ENCODE peak calls at places on chromosome 17, in eight cellular contexts. One of them, this sample, is unnamed.
A peak's percentile ranks its signal among the peaks of the same experiment; 100 is the strongest.

GRCh38 chr17:1730345-1731193 is 6.1 kb downstream of the WDR81 start:
- DNase-seq in aorta: peak; percentile 93
- DNase-seq in endothelial cell of umbilical vein: no peak
- DNase-seq in adipocyte: no peak
- DNase-seq in astrocyte of the spinal cord: peak; percentile 81
- DNase-seq in suprapubic skin: peak; percentile 95
- DNase-seq in right atrium auricular region: peak; percentile 95
- DNase-seq in small intestine: no peak
- DNase-seq in this sample: peak; percentile 61

GRCh38 chr17:74199306-74200092 is 4.0 kb upstream of the RPL38 start:
- DNase-seq in aorta: peak; percentile 89
- DNase-seq in endothelial cell of umbilical vein: peak; percentile 50
- DNase-seq in adipocyte: peak; percentile 68
- DNase-seq in astrocyte of the spinal cord: peak; percentile 39
- DNase-seq in suprapubic skin: no peak
- DNase-seq in right atrium auricular region: peak; percentile 67
- DNase-seq in small intestine: peak; percentile 62
- DNase-seq in this sample: peak; percentile 77

GRCh38 chr17:83192161-83192788 is 112.9 kb downstream of the METRNL start:
- DNase-seq in aorta: peak; percentile 82
- DNase-seq in endothelial cell of umbilical vein: no peak
- DNase-seq in adipocyte: peak; percentile 55
- DNase-seq in astrocyte of the spinal cord: peak; percentile 54
- DNase-seq in suprapubic skin: peak; percentile 85
- DNase-seq in right atrium auricular region: peak; percentile 75
- DNase-seq in small intestine: no peak
- DNase-seq in this sample: no peak

GRCh38 chr17:14774774-14775173 is 473.9 kb downstream of the HS3ST3B1 start:
- DNase-seq in aorta: no peak
- DNase-seq in endothelial cell of umbilical vein: no peak
- DNase-seq in adipocyte: no peak
- DNase-seq in astrocyte of the spinal cord: no peak
- DNase-seq in suprapubic skin: no peak
- DNase-seq in right atrium auricular region: no peak
- DNase-seq in small intestine: no peak
- DNase-seq in this sample: no peak

GRCh38 chr17:42886283-42887176 is 14.1 kb upstream of the G6PC1 start:
- DNase-seq in aorta: no peak
- DNase-seq in endothelial cell of umbilical vein: no peak
- DNase-seq in adipocyte: no peak
- DNase-seq in astrocyte of the spinal cord: no peak
- DNase-seq in suprapubic skin: no peak
- DNase-seq in right atrium auricular region: no peak
- DNase-seq in small intestine: peak; percentile 70
- DNase-seq in this sample: no peak

GRCh38 chr17:19357351-19358140 is 5.0 kb downstream of the B9D1 start:
- DNase-seq in aorta: peak; percentile 57
- DNase-seq in endothelial cell of umbilical vein: no peak
- DNase-seq in adipocyte: no peak
- DNase-seq in astrocyte of the spinal cord: no peak
- DNase-seq in suprapubic skin: no peak
- DNase-seq in right atrium auricular region: no peak
- DNase-seq in small intestine: peak; percentile 32
- DNase-seq in this sample: no peak

GRCh38 chr17:27570578-27570914 is 60.4 kb upstream of the LGALS9 start:
- DNase-seq in aorta: no peak
- DNase-seq in endothelial cell of umbilical vein: no peak
- DNase-seq in adipocyte: no peak
- DNase-seq in astrocyte of the spinal cord: no peak
- DNase-seq in suprapubic skin: no peak
- DNase-seq in right atrium auricular region: no peak
- DNase-seq in small intestine: no peak
- DNase-seq in this sample: no peak

GRCh38 chr17:11303773-11304394 is 62.9 kb downstream of the SHISA6 start:
- DNase-seq in aorta: no peak
- DNase-seq in endothelial cell of umbilical vein: no peak
- DNase-seq in adipocyte: no peak
- DNase-seq in astrocyte of the spinal cord: no peak
- DNase-seq in suprapubic skin: no peak
- DNase-seq in right atrium auricular region: no peak
- DNase-seq in small intestine: no peak
- DNase-seq in this sample: no peak

GRCh38 chr17:15463363-15463762 is 4.1 kb downstream of the CDRT4 start:
- DNase-seq in aorta: peak; percentile 78
- DNase-seq in endothelial cell of umbilical vein: peak; percentile 54
- DNase-seq in adipocyte: peak; percentile 89
- DNase-seq in astrocyte of the spinal cord: peak; percentile 80
- DNase-seq in suprapubic skin: no peak
- DNase-seq in right atrium auricular region: peak; percentile 73
- DNase-seq in small intestine: no peak
- DNase-seq in this sample: peak; percentile 41

GRCh38 chr17:81512984-81513668 is 527 bp upstream of the ACTG1 start:
- DNase-seq in aorta: peak; percentile 86
- DNase-seq in endothelial cell of umbilical vein: no peak
- DNase-seq in adipocyte: peak; percentile 71
- DNase-seq in astrocyte of the spinal cord: peak; percentile 77
- DNase-seq in suprapubic skin: peak; percentile 91
- DNase-seq in right atrium auricular region: peak; percentile 75
- DNase-seq in small intestine: peak; percentile 71
- DNase-seq in this sample: peak; percentile 70

GRCh38 chr17:17683710-17684365 is 2.6 kb downstream of the RAI1 start:
- DNase-seq in aorta: no peak
- DNase-seq in endothelial cell of umbilical vein: no peak
- DNase-seq in adipocyte: peak; percentile 48
- DNase-seq in astrocyte of the spinal cord: no peak
- DNase-seq in suprapubic skin: no peak
- DNase-seq in right atrium auricular region: no peak
- DNase-seq in small intestine: no peak
- DNase-seq in this sample: no peak

GRCh38 chr17:28533091-28533670 is 19.2 kb downstream of the UNC119 start:
- DNase-seq in aorta: no peak
- DNase-seq in endothelial cell of umbilical vein: no peak
- DNase-seq in adipocyte: no peak
- DNase-seq in astrocyte of the spinal cord: no peak
- DNase-seq in suprapubic skin: no peak
- DNase-seq in right atrium auricular region: no peak
- DNase-seq in small intestine: no peak
- DNase-seq in this sample: no peak

GRCh38 chr17:73794336-73794735 is 150.1 kb upstream of the SDK2 start:
- DNase-seq in aorta: no peak
- DNase-seq in endothelial cell of umbilical vein: no peak
- DNase-seq in adipocyte: no peak
- DNase-seq in astrocyte of the spinal cord: no peak
- DNase-seq in suprapubic skin: no peak
- DNase-seq in right atrium auricular region: no peak
- DNase-seq in small intestine: no peak
- DNase-seq in this sample: no peak

GRCh38 chr17:57687642-57688041 is 57.5 kb downstream of the CCDC182 start:
- DNase-seq in aorta: no peak
- DNase-seq in endothelial cell of umbilical vein: no peak
- DNase-seq in adipocyte: peak; percentile 92
- DNase-seq in astrocyte of the spinal cord: no peak
- DNase-seq in suprapubic skin: no peak
- DNase-seq in right atrium auricular region: no peak
- DNase-seq in small intestine: no peak
- DNase-seq in this sample: no peak

GRCh38 chr17:17818088-17818526 is 18.7 kb downstream of the SREBF1 start:
- DNase-seq in aorta: no peak
- DNase-seq in endothelial cell of umbilical vein: no peak
- DNase-seq in adipocyte: no peak
- DNase-seq in astrocyte of the spinal cord: no peak
- DNase-seq in suprapubic skin: no peak
- DNase-seq in right atrium auricular region: no peak
- DNase-seq in small intestine: peak; percentile 71
- DNase-seq in this sample: no peak

GRCh38 chr17:60601443-60602384 is 1.7 kb downstream of the PPM1D start:
- DNase-seq in aorta: no peak
- DNase-seq in endothelial cell of umbilical vein: peak; percentile 92
- DNase-seq in adipocyte: peak; percentile 96
- DNase-seq in astrocyte of the spinal cord: peak; percentile 87
- DNase-seq in suprapubic skin: no peak
- DNase-seq in right atrium auricular region: peak; percentile 63
- DNase-seq in small intestine: peak; percentile 87
- DNase-seq in this sample: peak; percentile 53

DNA sequence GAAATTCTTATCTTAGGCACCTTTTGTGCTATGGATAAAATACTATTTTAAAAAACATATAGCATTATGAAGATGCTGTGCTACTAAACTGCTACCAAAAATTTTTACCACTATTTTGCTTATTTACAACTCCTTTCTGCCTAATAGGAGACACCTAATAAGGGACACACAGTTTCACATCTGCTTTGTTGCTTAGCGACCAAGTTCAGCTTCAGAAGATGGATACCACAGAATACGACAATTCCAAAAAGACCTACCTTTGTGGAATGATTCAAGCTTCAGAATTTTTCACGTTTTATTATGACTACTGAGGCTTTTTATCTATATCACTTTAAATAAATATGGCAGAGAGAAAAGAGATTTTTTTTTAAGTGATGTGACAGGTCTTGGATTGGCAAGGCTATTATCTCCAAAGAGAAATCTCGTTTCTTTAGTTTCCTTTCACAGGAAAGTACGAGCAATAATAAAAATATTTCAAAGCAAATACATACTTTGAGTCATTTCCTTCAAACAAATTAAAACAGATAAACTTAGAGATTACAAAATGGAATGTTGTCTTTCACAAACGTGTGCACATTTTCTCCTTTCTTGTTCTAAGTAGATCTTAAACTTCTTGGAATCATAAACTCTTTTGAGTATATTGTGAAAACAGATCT is 35.4 kb downstream of the SPAG9 start:
- DNase-seq in aorta: no peak
- DNase-seq in endothelial cell of umbilical vein: peak; percentile 79
- DNase-seq in adipocyte: peak; percentile 55
- DNase-seq in astrocyte of the spinal cord: peak; percentile 19
- DNase-seq in suprapubic skin: no peak
- DNase-seq in right atrium auricular region: no peak
- DNase-seq in small intestine: no peak
- DNase-seq in this sample: no peak
- H3K4me3 ChIP-seq in aorta: no peak overlapping the region
- H3K4me3 ChIP-seq in endothelial cell of umbilical vein: no peak overlapping the region
- H3K4me3 ChIP-seq in adipocyte: peak overlapping the region; percentile 55
- H3K4me3 ChIP-seq in astrocyte of the spinal cord: no peak overlapping the region
- H3K4me3 ChIP-seq in suprapubic skin: no peak overlapping the region
- H3K4me3 ChIP-seq in right atrium auricular region: no peak overlapping the region
- H3K4me3 ChIP-seq in small intestine: no peak overlapping the region
- H3K4me3 ChIP-seq in this sample: no peak overlapping the region

GRCh38 chr17:70365098-70365583 is 195.8 kb downstream of the KCNJ2 start:
- DNase-seq in aorta: no peak
- DNase-seq in endothelial cell of umbilical vein: peak; percentile 10
- DNase-seq in adipocyte: no peak
- DNase-seq in astrocyte of the spinal cord: peak; percentile 89
- DNase-seq in suprapubic skin: no peak
- DNase-seq in right atrium auricular region: no peak
- DNase-seq in small intestine: no peak
- DNase-seq in this sample: no peak
- H3K4me3 ChIP-seq in aorta: no peak overlapping the region
- H3K4me3 ChIP-seq in endothelial cell of umbilical vein: no peak overlapping the region
- H3K4me3 ChIP-seq in adipocyte: no peak overlapping the region
- H3K4me3 ChIP-seq in astrocyte of the spinal cord: no peak overlapping the region
- H3K4me3 ChIP-seq in suprapubic skin: no peak overlapping the region
- H3K4me3 ChIP-seq in right atrium auricular region: no peak overlapping the region
- H3K4me3 ChIP-seq in small intestine: no peak overlapping the region
- H3K4me3 ChIP-seq in this sample: no peak overlapping the region

GRCh38 chr17:49618112-49618611 is 42.5 kb downstream of the NXPH3 start:
- DNase-seq in aorta: no peak
- DNase-seq in endothelial cell of umbilical vein: no peak
- DNase-seq in adipocyte: no peak
- DNase-seq in astrocyte of the spinal cord: peak; percentile 33
- DNase-seq in suprapubic skin: no peak
- DNase-seq in right atrium auricular region: no peak
- DNase-seq in small intestine: no peak
- DNase-seq in this sample: no peak
- H3K4me3 ChIP-seq in aorta: no peak overlapping the region
- H3K4me3 ChIP-seq in endothelial cell of umbilical vein: no peak overlapping the region
- H3K4me3 ChIP-seq in adipocyte: no peak overlapping the region
- H3K4me3 ChIP-seq in astrocyte of the spinal cord: no peak overlapping the region
- H3K4me3 ChIP-seq in suprapubic skin: no peak overlapping the region
- H3K4me3 ChIP-seq in right atrium auricular region: no peak overlapping the region
- H3K4me3 ChIP-seq in small intestine: no peak overlapping the region
- H3K4me3 ChIP-seq in this sample: no peak overlapping the region

GRCh38 chr17:68460715-68461114 is 3.4 kb upstream of the WIPI1 start:
- DNase-seq in aorta: no peak
- DNase-seq in endothelial cell of umbilical vein: no peak
- DNase-seq in adipocyte: no peak
- DNase-seq in astrocyte of the spinal cord: no peak
- DNase-seq in suprapubic skin: no peak
- DNase-seq in right atrium auricular region: no peak
- DNase-seq in small intestine: peak; percentile 40
- DNase-seq in this sample: no peak

GRCh38 chr17:68463211-68463990 is 6.1 kb upstream of the WIPI1 start:
- DNase-seq in aorta: no peak
- DNase-seq in endothelial cell of umbilical vein: no peak
- DNase-seq in adipocyte: no peak
- DNase-seq in astrocyte of the spinal cord: no peak
- DNase-seq in suprapubic skin: no peak
- DNase-seq in right atrium auricular region: no peak
- DNase-seq in small intestine: no peak
- DNase-seq in this sample: no peak

GRCh38 chr17:68461122-68461539 is 3.8 kb upstream of the WIPI1 start:
- DNase-seq in aorta: no peak
- DNase-seq in endothelial cell of umbilical vein: no peak
- DNase-seq in adipocyte: no peak
- DNase-seq in astrocyte of the spinal cord: no peak
- DNase-seq in suprapubic skin: no peak
- DNase-seq in right atrium auricular region: no peak
- DNase-seq in small intestine: no peak
- DNase-seq in this sample: no peak

GRCh38 chr17:68461589-68461988 is 4.3 kb upstream of the WIPI1 start:
- DNase-seq in aorta: no peak
- DNase-seq in endothelial cell of umbilical vein: peak; percentile 35
- DNase-seq in adipocyte: no peak
- DNase-seq in astrocyte of the spinal cord: no peak
- DNase-seq in suprapubic skin: no peak
- DNase-seq in right atrium auricular region: no peak
- DNase-seq in small intestine: no peak
- DNase-seq in this sample: peak; percentile 45

DNA sequence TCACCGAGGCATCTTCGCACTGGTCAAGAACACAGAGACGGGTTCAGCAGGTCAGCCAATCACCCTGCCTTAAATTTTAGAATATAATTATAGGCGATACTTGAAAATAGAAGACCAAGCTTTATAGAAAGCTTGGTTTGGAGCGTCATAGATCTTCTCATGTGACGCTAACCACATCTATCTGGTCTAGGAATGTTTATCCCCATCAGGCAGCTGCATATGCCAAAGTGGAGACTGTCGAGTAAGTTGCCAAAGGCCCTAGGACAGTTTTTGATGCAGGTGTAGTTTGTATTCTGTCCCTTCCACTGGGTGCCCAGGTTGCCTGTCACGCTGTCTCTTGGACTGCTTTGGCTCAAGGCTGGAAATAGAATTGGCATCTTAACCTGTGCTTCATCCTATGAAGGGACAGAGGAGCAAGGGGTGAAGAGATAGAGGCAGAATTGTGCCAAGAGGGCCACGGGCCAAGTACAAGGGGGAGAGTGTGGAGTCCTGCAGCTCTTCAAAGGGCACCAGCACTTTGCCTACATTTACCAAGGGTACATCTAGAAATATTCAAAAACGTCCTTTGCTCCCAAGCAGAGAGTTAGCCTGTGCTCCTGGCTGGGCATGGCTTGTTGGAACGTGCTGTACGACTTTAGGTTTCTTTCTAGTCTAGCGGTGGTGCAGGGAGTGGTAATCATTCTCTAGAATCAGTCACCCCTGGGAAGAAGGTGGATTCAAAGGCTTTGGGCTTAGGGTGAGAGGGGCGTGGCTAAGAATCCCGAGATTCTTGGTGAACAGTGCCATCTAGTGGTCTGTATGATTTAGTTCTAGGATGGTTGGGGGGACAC is 5.3 kb upstream of the WIPI1 start:
- DNase-seq in aorta: no peak
- DNase-seq in endothelial cell of umbilical vein: peak; percentile 83
- DNase-seq in adipocyte: peak; percentile 96
- DNase-seq in astrocyte of the spinal cord: peak; percentile 75
- DNase-seq in suprapubic skin: no peak
- DNase-seq in right atrium auricular region: no peak
- DNase-seq in small intestine: peak; percentile 83
- DNase-seq in this sample: peak; percentile 77
- H3K4me3 ChIP-seq in aorta: no peak overlapping the region
- H3K4me3 ChIP-seq in endothelial cell of umbilical vein: no peak overlapping the region
- H3K4me3 ChIP-seq in adipocyte: no peak overlapping the region
- H3K4me3 ChIP-seq in astrocyte of the spinal cord: no peak overlapping the region
- H3K4me3 ChIP-seq in suprapubic skin: no peak overlapping the region
- H3K4me3 ChIP-seq in right atrium auricular region: no peak overlapping the region
- H3K4me3 ChIP-seq in small intestine: no peak overlapping the region
- H3K4me3 ChIP-seq in this sample: no peak overlapping the region

This sample was measured in stomach.